ENCODE peak calls at places on chromosomes 4 and X, in four cellular contexts. Z is PC-3, F is fibroblast of lung, R is keratinocyte. U is an unnamed sample.

GRCh38 chrX:144379156-144379555 is 495.3 kb downstream of the UBE2NL start:
- DNase-seq in Z (no peak), F (no peak), R (no peak), U (no peak)

GRCh38 chr4:26074672-26075071 is 160.7 kb downstream of the SMIM20 start:
- DNase-seq in Z (no peak), F (no peak), R (no peak), U (no peak)

GRCh38 chr4:139438141-139438540 is 15.8 kb upstream of the RAB33B start:
- DNase-seq in Z (no peak), F (no peak), R (no peak), U (no peak)

GRCh38 chrX:106780664-106781377 is 21.7 kb upstream of the TBC1D8B start:
- DNase-seq in Z (no peak), F (no peak), R (no peak), U (no peak)

GRCh38 chrX:154458116-154458953 is at the start of gene PLXNA3:
- DNase-seq in Z (peak), F (peak), R (no peak), U (no peak)

GRCh38 chrX:71254092-71254941 is at the start of gene ZMYM3:
- DNase-seq in Z (peak), F (peak), R (no peak), U (peak)

GRCh38 chr4:159504634-159505033 is 401.8 kb downstream of the RAPGEF2 start:
- DNase-seq in Z (no peak), F (peak), R (no peak), U (no peak)

GRCh38 chr4:122826596-122827257 is at the start of gene FGF2:
- DNase-seq in Z (peak), F (peak), R (no peak), U (no peak)

GRCh38 chr4:53021709-53022108 is 159.6 kb downstream of the RASL11B start:
- DNase-seq in Z (no peak), F (no peak), R (no peak), U (no peak)

GRCh38 chrX:13432776-13433605 is 113.1 kb upstream of the ATXN3L start:
- DNase-seq in Z (no peak), F (peak), R (no peak), U (no peak)

GRCh38 chr4:60400599-60400998 is 799.5 kb upstream of the ADGRL3 start:
- DNase-seq in Z (peak), F (no peak), R (no peak), U (no peak)

GRCh38 chr4:158581161-158581560 is 59.5 kb downstream of the RXFP1 start:
- DNase-seq in Z (no peak), F (peak), R (no peak), U (no peak)

GRCh38 chr4:1293981-1294380 is 4.3 kb downstream of the MAEA start:
- DNase-seq in Z (no peak), F (peak), R (no peak), U (no peak)

GRCh38 chrX:49139713-49140112 is 16.2 kb upstream of the GPKOW start:
- DNase-seq in Z (no peak), F (no peak), R (no peak), U (no peak)

GRCh38 chrX:545488-545887 is 85.1 kb upstream of the SHOX start:
- DNase-seq in Z (no peak), F (no peak), R (no peak), U (no peak)

GRCh38 chr4:157459789-157460188 is 239.3 kb downstream of the GRIA2 start:
- DNase-seq in Z (no peak), F (no peak), R (peak), U (no peak)

GRCh38 chr4:10173039-10173753 is 56.6 kb upstream of the WDR1 start:
- DNase-seq in Z (no peak), F (peak), R (no peak), U (no peak)

DNA sequence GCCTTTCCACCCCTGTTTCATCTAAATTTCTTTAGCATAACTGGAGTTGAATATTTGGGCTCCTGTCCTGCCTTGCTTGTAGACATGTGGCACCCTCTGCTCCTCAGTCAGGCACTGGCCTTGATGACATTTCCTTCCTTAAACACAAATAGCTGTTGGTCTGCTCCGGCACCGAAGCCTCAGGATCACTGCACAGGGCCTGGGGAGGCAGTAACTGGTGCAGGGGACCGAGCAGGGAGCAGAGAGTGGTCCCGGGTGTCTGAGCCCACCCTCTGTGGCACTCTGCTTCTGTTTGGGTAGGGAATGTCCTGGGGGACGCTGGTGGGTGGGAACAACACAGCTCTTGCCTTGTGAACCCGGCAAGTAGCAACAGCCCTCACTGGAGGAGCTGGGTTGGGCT is 13.6 kb downstream of the RGS12 start:
- DNase-seq in Z (no peak), F (no peak), R (no peak), U (no peak)
- H3K4me2 ChIP-seq in Z (no peak), F (no peak), R (no peak), U (no peak)

GRCh38 chrX:18676470-18676869 is 4.6 kb upstream of the RS1 start:
- DNase-seq in Z (no peak), F (peak), R (no peak), U (no peak)
- TF ChIP-seq CTCF in Z (no peak), F (peak), R (no peak), U (peak)

DNA sequence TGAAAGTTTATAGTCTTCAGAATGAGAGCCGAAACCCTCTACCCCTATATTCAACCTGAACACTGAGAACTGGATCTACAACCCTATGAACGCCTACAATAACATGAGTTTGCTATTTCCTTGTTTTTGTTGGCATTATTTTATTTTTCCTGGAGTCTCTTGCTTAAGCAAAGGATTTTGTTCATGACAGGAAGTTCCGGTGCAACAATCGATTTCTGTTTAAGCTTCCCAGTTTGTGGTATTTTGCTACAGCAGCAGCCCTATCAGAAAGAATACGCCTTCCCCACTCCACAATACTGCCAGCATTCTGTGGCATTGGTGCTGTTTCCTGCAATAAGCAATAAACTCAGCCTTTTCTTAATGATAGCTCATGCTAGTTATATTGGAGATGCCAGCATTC is 60.9 kb downstream of the NPY5R start:
- DNase-seq in Z (no peak), F (no peak), R (no peak), U (no peak)
- H3K4me3 ChIP-seq in Z (no peak), F (no peak), R (no peak), U (no peak)

DNA sequence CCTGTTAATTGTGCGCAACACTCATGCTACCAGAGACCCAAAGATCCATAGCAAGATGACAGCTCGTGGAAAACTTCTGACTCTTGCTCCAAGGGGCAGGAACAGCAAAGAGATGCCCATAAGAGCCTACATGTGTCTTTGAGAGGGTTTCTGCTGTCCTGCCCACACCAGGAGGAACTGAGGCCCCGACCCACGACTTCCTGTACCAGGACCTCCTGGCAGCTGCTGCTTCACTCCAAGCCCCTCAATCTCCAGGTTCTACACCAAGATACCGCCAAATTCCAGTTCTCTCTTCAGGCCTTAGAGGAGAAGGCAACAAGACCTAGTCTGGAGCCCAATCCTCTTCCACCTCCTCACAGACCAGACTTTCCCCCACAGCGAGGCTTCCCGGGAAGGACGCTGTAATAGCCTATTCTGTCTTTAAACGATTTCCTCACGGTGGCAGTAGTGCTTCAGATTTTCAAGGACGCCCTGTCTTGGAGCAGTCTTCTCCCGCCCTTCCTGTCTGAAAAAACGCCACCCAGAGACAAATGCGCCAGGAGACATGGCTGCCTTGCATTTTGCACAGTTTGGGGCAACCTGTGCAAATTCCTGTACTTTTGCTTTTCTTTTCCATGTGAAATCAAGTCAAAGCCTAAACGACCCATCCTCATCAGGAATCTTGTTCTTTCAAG is 230.2 kb upstream of the STK26 start:
- DNase-seq in Z (peak), F (peak), R (peak), U (no peak)
- H3K4me2 ChIP-seq in Z (no peak), F (peak), R (peak), U (no peak)

GRCh38 chrX:69297521-69297920 is 132.3 kb upstream of the PJA1 start:
- DNase-seq in Z (no peak), F (no peak), R (no peak), U (no peak)
- TF ChIP-seq CTCF in Z (no peak), F (no peak), R (no peak), U (no peak)

DNA sequence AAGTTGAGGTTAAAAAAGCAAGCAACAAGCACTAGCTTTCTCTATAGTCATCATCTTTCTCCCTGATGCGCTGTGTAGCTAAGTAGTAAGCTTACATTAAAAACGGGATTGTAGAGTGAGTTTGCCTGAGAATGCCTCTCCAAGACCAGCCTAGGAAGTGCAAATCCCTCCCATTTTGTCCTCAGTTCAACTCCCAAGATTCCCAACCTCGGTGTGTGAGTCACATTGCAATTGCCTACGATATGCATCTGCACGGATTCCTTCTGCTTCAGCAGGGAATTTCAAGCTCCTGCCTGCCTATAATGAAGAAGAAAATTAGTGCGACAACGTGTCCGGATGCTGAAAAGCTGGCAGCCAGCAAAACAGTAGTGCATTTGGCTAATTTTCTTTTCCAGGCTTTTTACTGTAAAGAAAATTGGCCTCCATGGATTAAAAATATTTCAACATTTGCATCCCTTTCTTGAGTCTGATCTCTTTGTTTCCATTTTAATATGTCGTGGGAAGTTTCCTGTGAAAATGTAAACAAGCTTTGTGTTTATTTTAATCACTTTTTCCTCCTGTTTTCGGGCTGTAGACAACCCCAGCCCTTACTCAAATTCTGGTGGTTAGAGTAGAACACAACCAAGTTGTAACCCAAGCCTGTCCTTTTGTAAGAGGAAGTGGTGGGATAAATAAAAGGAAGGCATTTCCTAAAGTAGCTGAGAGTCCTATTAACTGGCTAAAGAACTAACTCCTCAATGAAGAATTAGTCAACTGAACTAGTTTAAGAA is 58.4 kb upstream of the TET2 start:
- DNase-seq in Z (peak), F (peak), R (peak), U (peak)
- H3K4me3 ChIP-seq in Z (no peak), F (peak), R (peak), U (no peak)

GRCh38 chr4:7487998-7488671 is 53.4 kb upstream of the PSAPL1 start:
- DNase-seq in Z (no peak), F (no peak), R (no peak), U (no peak)
- H3K4me2 ChIP-seq in Z (no peak), F (no peak), R (no peak), U (no peak)

DNA sequence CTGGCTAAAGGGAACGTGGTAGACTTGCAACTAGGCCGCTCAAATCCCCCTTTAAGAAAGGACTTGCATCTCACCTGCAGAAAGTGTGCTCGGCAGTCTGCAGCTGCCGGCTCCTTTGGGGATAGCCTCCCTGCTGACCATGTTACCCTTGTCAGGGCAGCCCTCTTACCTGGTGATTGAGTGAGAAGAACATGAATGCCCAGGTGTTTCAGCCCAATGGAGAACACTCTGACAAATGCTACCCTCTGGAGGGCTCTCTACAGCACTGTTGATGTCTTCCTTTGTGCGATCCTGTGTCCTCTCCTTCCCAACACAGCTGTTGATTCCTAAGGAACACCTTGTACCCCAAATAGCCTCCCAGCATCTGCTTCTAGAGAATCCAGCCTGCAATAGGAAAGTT is 178.7 kb upstream of the LDB2 start:
- DNase-seq in Z (no peak), F (no peak), R (no peak), U (no peak)
- TF ChIP-seq CTCF in Z (no peak), F (no peak), R (no peak), U (no peak)

DNA sequence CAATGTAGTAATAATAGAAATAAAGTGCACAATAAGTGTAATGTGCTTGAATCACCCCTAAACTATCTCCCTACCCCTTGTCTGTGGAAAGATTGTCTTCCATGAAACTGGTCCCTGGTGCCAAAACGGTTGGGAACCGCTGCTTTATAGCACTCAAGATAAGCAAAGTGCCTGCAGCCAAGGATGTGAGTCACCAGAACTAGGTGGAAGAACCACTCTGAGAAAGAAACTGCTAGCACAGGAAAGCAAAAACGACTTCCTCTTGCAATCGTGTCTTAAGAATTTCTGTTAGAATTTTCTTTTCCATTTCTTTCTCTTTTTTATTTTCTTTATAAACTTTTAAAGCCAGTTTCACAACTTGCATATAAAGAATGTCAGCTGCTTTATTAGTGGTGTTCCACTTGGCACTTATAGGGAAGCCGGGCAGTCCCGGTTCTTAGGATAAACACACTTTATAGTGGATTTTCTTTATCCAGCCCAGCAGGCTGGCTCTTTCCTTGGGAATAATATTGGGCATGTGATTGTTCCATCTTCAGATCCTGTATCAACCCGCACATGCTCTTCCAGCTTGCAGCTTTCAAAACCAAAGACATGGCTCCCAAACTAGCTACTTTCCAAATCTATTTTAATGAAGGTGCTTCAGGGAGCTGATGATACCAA is 32.3 kb upstream of the CXCL8 start:
- DNase-seq in Z (peak), F (peak), R (no peak), U (peak)
- H3K4me3 ChIP-seq in Z (peak), F (no peak), R (peak), U (peak)

GRCh38 chr4:147194107-147194506 is 248.4 kb upstream of the TTC29 start:
- DNase-seq in Z (no peak), F (peak), R (no peak), U (no peak)
- H3K4me2 ChIP-seq in Z (no peak), F (no peak), R (no peak), U (peak)

U was measured in PC-9.